ENCODE peak calls at places on chromosomes 4 and X, in six cellular contexts. One of them, this sample, is unnamed.

GRCh38 chrX:68997461-68997860 is 167.8 kb downstream of the PJA1 start:
- DNase-seq in H1: no peak
- DNase-seq in H9: no peak
- DNase-seq in SK-N-SH: no peak
- DNase-seq in colonic mucosa: no peak
- DNase-seq in IMR-90: peak
- DNase-seq in this sample: no peak

GRCh38 chr4:117700111-117700892 is 334.0 kb upstream of the NDST3 start:
- DNase-seq in H1: no peak
- DNase-seq in H9: no peak
- DNase-seq in SK-N-SH: no peak
- DNase-seq in colonic mucosa: no peak
- DNase-seq in IMR-90: peak
- DNase-seq in this sample: peak

GRCh38 chrX:150731795-150732194 is 38.6 kb downstream of the MTMR1 start:
- DNase-seq in H1: no peak
- DNase-seq in H9: no peak
- DNase-seq in SK-N-SH: no peak
- DNase-seq in colonic mucosa: no peak
- DNase-seq in IMR-90: peak
- DNase-seq in this sample: peak

GRCh38 chr4:15656038-15656470 is 897 bp upstream of the FBXL5 start:
- DNase-seq in H1: no peak
- DNase-seq in H9: peak
- DNase-seq in SK-N-SH: no peak
- DNase-seq in colonic mucosa: no peak
- DNase-seq in IMR-90: no peak
- DNase-seq in this sample: no peak

GRCh38 chr4:52204921-52205320 is 153.8 kb downstream of the SPATA18 start:
- DNase-seq in H1: no peak
- DNase-seq in H9: no peak
- DNase-seq in SK-N-SH: no peak
- DNase-seq in colonic mucosa: no peak
- DNase-seq in IMR-90: no peak
- DNase-seq in this sample: no peak

GRCh38 chr4:10273030-10273429 is 156.4 kb upstream of the WDR1 start:
- DNase-seq in H1: no peak
- DNase-seq in H9: no peak
- DNase-seq in SK-N-SH: no peak
- DNase-seq in colonic mucosa: no peak
- DNase-seq in IMR-90: no peak
- DNase-seq in this sample: no peak

GRCh38 chr4:139918994-139919393 is 235.0 kb downstream of the MAML3 start:
- DNase-seq in H1: no peak
- DNase-seq in H9: no peak
- DNase-seq in SK-N-SH: no peak
- DNase-seq in colonic mucosa: no peak
- DNase-seq in IMR-90: no peak
- DNase-seq in this sample: peak

GRCh38 chrX:24838624-24839023 is 144.9 kb downstream of the POLA1 start:
- DNase-seq in H1: no peak
- DNase-seq in H9: no peak
- DNase-seq in SK-N-SH: peak
- DNase-seq in colonic mucosa: peak
- DNase-seq in IMR-90: peak
- DNase-seq in this sample: peak

GRCh38 chrX:70033348-70033747 is 16.4 kb downstream of the AWAT2 start:
- DNase-seq in H1: no peak
- DNase-seq in H9: peak
- DNase-seq in SK-N-SH: peak
- DNase-seq in colonic mucosa: peak
- DNase-seq in IMR-90: peak
- DNase-seq in this sample: peak

GRCh38 chrX:20215565-20215964 is 51.1 kb downstream of the RPS6KA3 start:
- DNase-seq in H1: no peak
- DNase-seq in H9: no peak
- DNase-seq in SK-N-SH: no peak
- DNase-seq in colonic mucosa: no peak
- DNase-seq in IMR-90: no peak
- DNase-seq in this sample: no peak

GRCh38 chr4:8322794-8323704 is 53.5 kb downstream of the HTRA3 start:
- DNase-seq in H1: no peak
- DNase-seq in H9: peak
- DNase-seq in SK-N-SH: no peak
- DNase-seq in colonic mucosa: no peak
- DNase-seq in IMR-90: no peak
- DNase-seq in this sample: no peak

GRCh38 chr4:93178279-93178678 is 650.3 kb upstream of the ATOH1 start:
- DNase-seq in H1: no peak
- DNase-seq in H9: no peak
- DNase-seq in SK-N-SH: no peak
- DNase-seq in colonic mucosa: no peak
- DNase-seq in IMR-90: no peak
- DNase-seq in this sample: no peak

GRCh38 chr4:84985952-84986351 is 19.5 kb upstream of the WDFY3 start:
- DNase-seq in H1: no peak
- DNase-seq in H9: no peak
- DNase-seq in SK-N-SH: no peak
- DNase-seq in colonic mucosa: no peak
- DNase-seq in IMR-90: peak
- DNase-seq in this sample: peak

GRCh38 chr4:182738283-182739047 is 178.7 kb downstream of the DCTD start:
- DNase-seq in H1: no peak
- DNase-seq in H9: no peak
- DNase-seq in SK-N-SH: no peak
- DNase-seq in colonic mucosa: no peak
- DNase-seq in IMR-90: peak
- DNase-seq in this sample: no peak

GRCh38 chrX:134460005-134460860 is at the start of gene HPRT1:
- DNase-seq in H1: peak
- DNase-seq in H9: peak
- DNase-seq in SK-N-SH: peak
- DNase-seq in colonic mucosa: peak
- DNase-seq in IMR-90: peak
- DNase-seq in this sample: peak

GRCh38 chr4:108370291-108370690 is 201.6 kb upstream of the LEF1 start:
- DNase-seq in H1: no peak
- DNase-seq in H9: no peak
- DNase-seq in SK-N-SH: no peak
- DNase-seq in colonic mucosa: no peak
- DNase-seq in IMR-90: no peak
- DNase-seq in this sample: no peak

GRCh38 chr4:140054861-140055260 is 99.1 kb downstream of the MAML3 start:
- DNase-seq in H1: no peak
- DNase-seq in H9: no peak
- DNase-seq in SK-N-SH: no peak
- DNase-seq in colonic mucosa: no peak
- DNase-seq in IMR-90: no peak
- DNase-seq in this sample: no peak

GRCh38 chrX:107480272-107480671 is 30.8 kb downstream of the FRMPD3 start:
- DNase-seq in H1: no peak
- DNase-seq in H9: no peak
- DNase-seq in SK-N-SH: no peak
- DNase-seq in colonic mucosa: no peak
- DNase-seq in IMR-90: no peak
- DNase-seq in this sample: no peak

GRCh38 chr4:84583871-84584373 is 995 bp downstream of the CDS1 start:
- DNase-seq in H1: no peak
- DNase-seq in H9: no peak
- DNase-seq in SK-N-SH: peak
- DNase-seq in colonic mucosa: no peak
- DNase-seq in IMR-90: no peak
- DNase-seq in this sample: peak

GRCh38 chrX:31237189-31237588 is 165.3 kb upstream of the FTHL17 start:
- DNase-seq in H1: no peak
- DNase-seq in H9: no peak
- DNase-seq in SK-N-SH: no peak
- DNase-seq in colonic mucosa: no peak
- DNase-seq in IMR-90: peak
- DNase-seq in this sample: no peak

GRCh38 chr4:173121044-173121685 is 47.4 kb upstream of the GALNT7 start:
- DNase-seq in H1: no peak
- DNase-seq in H9: peak
- DNase-seq in SK-N-SH: no peak
- DNase-seq in colonic mucosa: peak
- DNase-seq in IMR-90: peak
- DNase-seq in this sample: peak

GRCh38 chr4:17546678-17547077 is 30.3 kb upstream of the LAP3 start:
- DNase-seq in H1: no peak
- DNase-seq in H9: no peak
- DNase-seq in SK-N-SH: no peak
- DNase-seq in colonic mucosa: no peak
- DNase-seq in IMR-90: no peak
- DNase-seq in this sample: no peak

GRCh38 chr4:44447563-44448504 is 775 bp downstream of the KCTD8 start:
- DNase-seq in H1: no peak
- DNase-seq in H9: peak
- DNase-seq in SK-N-SH: peak
- DNase-seq in colonic mucosa: peak
- DNase-seq in IMR-90: no peak
- DNase-seq in this sample: peak

GRCh38 chr4:38237139-38237538 is 276.9 kb downstream of the PTTG2 start:
- DNase-seq in H1: no peak
- DNase-seq in H9: no peak
- DNase-seq in SK-N-SH: no peak
- DNase-seq in colonic mucosa: no peak
- DNase-seq in IMR-90: peak
- DNase-seq in this sample: peak

GRCh38 chr4:47669946-47670345 is 167.9 kb downstream of the CORIN start:
- DNase-seq in H1: no peak
- DNase-seq in H9: no peak
- DNase-seq in SK-N-SH: no peak
- DNase-seq in colonic mucosa: no peak
- DNase-seq in IMR-90: peak
- DNase-seq in this sample: no peak

GRCh38 chrX:153557618-153558017 is 40.2 kb downstream of the ATP2B3 start:
- DNase-seq in H1: no peak
- DNase-seq in H9: no peak
- DNase-seq in SK-N-SH: no peak
- DNase-seq in colonic mucosa: no peak
- DNase-seq in IMR-90: no peak
- DNase-seq in this sample: no peak

GRCh38 chr4:163815776-163816175 is 321.3 kb downstream of the TMA16 start:
- DNase-seq in H1: no peak
- DNase-seq in H9: no peak
- DNase-seq in SK-N-SH: no peak
- DNase-seq in colonic mucosa: no peak
- DNase-seq in IMR-90: no peak
- DNase-seq in this sample: no peak

GRCh38 chr4:174999407-174999806 is 81.2 kb downstream of the ADAM29 start:
- DNase-seq in H1: no peak
- DNase-seq in H9: no peak
- DNase-seq in SK-N-SH: no peak
- DNase-seq in colonic mucosa: no peak
- DNase-seq in IMR-90: no peak
- DNase-seq in this sample: peak

GRCh38 chr4:26557164-26557563 is 26.7 kb upstream of the TBC1D19 start:
- DNase-seq in H1: no peak
- DNase-seq in H9: no peak
- DNase-seq in SK-N-SH: peak
- DNase-seq in colonic mucosa: no peak
- DNase-seq in IMR-90: peak
- DNase-seq in this sample: no peak

GRCh38 chr4:26558166-26558895 is 25.6 kb upstream of the TBC1D19 start:
- DNase-seq in H1: no peak
- DNase-seq in H9: no peak
- DNase-seq in SK-N-SH: no peak
- DNase-seq in colonic mucosa: no peak
- DNase-seq in IMR-90: no peak
- DNase-seq in this sample: no peak
- H3K9ac ChIP-seq in H1: no peak
- H3K9ac ChIP-seq in H9: no peak
- H3K9ac ChIP-seq in SK-N-SH: no peak
- H3K9ac ChIP-seq in colonic mucosa: no peak
- H3K9ac ChIP-seq in IMR-90: no peak
- H3K9ac ChIP-seq in this sample: peak

GRCh38 chrX:110442631-110443030 is 84.0 kb downstream of the RTL9 start:
- DNase-seq in H1: no peak
- DNase-seq in H9: peak
- DNase-seq in SK-N-SH: peak
- DNase-seq in colonic mucosa: no peak
- DNase-seq in IMR-90: peak
- DNase-seq in this sample: peak
- H3K9ac ChIP-seq in H1: no peak
- H3K9ac ChIP-seq in H9: no peak
- H3K9ac ChIP-seq in SK-N-SH: no peak
- H3K9ac ChIP-seq in colonic mucosa: no peak
- H3K9ac ChIP-seq in IMR-90: no peak
- H3K9ac ChIP-seq in this sample: no peak

GRCh38 chr4:787561-787981 is 38.4 kb downstream of the CPLX1 start:
- DNase-seq in H1: no peak
- DNase-seq in H9: no peak
- DNase-seq in SK-N-SH: peak
- DNase-seq in colonic mucosa: no peak
- DNase-seq in IMR-90: no peak
- DNase-seq in this sample: no peak

GRCh38 chr4:786074-786741 is 39.7 kb downstream of the CPLX1 start:
- DNase-seq in H1: no peak
- DNase-seq in H9: no peak
- DNase-seq in SK-N-SH: no peak
- DNase-seq in colonic mucosa: peak
- DNase-seq in IMR-90: no peak
- DNase-seq in this sample: no peak

GRCh38 chr4:788006-788635 is 37.8 kb downstream of the CPLX1 start:
- DNase-seq in H1: no peak
- DNase-seq in H9: no peak
- DNase-seq in SK-N-SH: no peak
- DNase-seq in colonic mucosa: no peak
- DNase-seq in IMR-90: no peak
- DNase-seq in this sample: no peak

GRCh38 chr4:785332-786073 is 40.4 kb downstream of the CPLX1 start:
- DNase-seq in H1: peak
- DNase-seq in H9: peak
- DNase-seq in SK-N-SH: no peak
- DNase-seq in colonic mucosa: peak
- DNase-seq in IMR-90: no peak
- DNase-seq in this sample: no peak

GRCh38 chr4:786861-787300 is 39.0 kb downstream of the CPLX1 start:
- DNase-seq in H1: no peak
- DNase-seq in H9: no peak
- DNase-seq in SK-N-SH: peak
- DNase-seq in colonic mucosa: peak
- DNase-seq in IMR-90: no peak
- DNase-seq in this sample: no peak
- H3K9ac ChIP-seq in H1: no peak
- H3K9ac ChIP-seq in H9: no peak
- H3K9ac ChIP-seq in SK-N-SH: no peak
- H3K9ac ChIP-seq in colonic mucosa: no peak
- H3K9ac ChIP-seq in IMR-90: no peak
- H3K9ac ChIP-seq in this sample: no peak

DNA sequence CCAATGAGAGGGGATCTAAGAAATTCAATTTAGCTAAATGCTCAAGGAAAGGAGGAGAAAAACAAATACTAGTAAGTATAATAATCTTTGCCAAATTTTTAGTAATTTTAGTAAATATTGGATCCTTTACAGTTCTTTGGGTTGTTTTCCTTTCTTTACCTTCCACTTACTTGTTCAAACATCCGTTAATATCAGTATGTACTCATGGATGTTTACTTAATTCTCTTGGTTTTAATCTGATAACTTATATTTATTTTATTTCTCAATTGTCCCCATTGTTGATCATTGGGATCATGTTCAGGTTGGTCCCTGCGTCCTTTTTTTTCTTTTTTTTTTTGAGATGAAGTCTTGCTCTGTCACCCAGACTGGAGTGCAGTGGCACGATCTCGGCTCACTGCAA is 46.9 kb downstream of the SPIN2B start:
- DNase-seq in H1: no peak
- DNase-seq in H9: no peak
- DNase-seq in SK-N-SH: no peak
- DNase-seq in colonic mucosa: no peak
- DNase-seq in IMR-90: no peak
- DNase-seq in this sample: no peak
- H3K9ac ChIP-seq in H1: no peak
- H3K9ac ChIP-seq in H9: no peak
- H3K9ac ChIP-seq in SK-N-SH: no peak
- H3K9ac ChIP-seq in colonic mucosa: no peak
- H3K9ac ChIP-seq in IMR-90: no peak
- H3K9ac ChIP-seq in this sample: no peak

This sample was measured in mesenchymal stem cell.